ENCODE peak calls at places on chromosomes 7 and 10, in four cellular contexts. C is GM12878, S is GM23338, N is brain microvascular endothelial cell. D is an unnamed sample.

GRCh38 chr10:35928017-35928619 is 286.0 kb upstream of the FZD8 start:
- DNase-seq in N (peak; percentile 32), S (no peak), C (no peak), D (no peak)

GRCh38 chr7:1156782-1157535 is 3.0 kb downstream of the ZFAND2A start:
- DNase-seq in C (no peak), S (no peak), N (peak; percentile 60), D (no peak)

GRCh38 chr10:128036746-128037542 is 89.3 kb downstream of the MKI67 start:
- DNase-seq in C (no peak), S (no peak), N (peak; percentile 49), D (no peak)

GRCh38 chr7:23863209-23863798 is 153.3 kb downstream of the STK31 start:
- DNase-seq in N (peak; percentile 29), C (no peak), S (peak; percentile 72), D (no peak)

GRCh38 chr7:41822259-41822658 is 119.4 kb upstream of the INHBA start:
- DNase-seq in N (no peak), C (no peak), S (no peak), D (no peak)

GRCh38 chr10:32377458-32378370 is 30.8 kb upstream of the EPC1 start:
- DNase-seq in C (no peak), S (no peak), N (peak; percentile 47), D (no peak)

GRCh38 chr7:44313016-44313415 is 12.4 kb downstream of the CAMK2B start:
- DNase-seq in S (no peak), C (no peak), N (no peak), D (peak; percentile 52)

GRCh38 chr7:66145404-66145843 is 30.8 kb downstream of the CRCP start:
- DNase-seq in S (no peak), N (no peak), C (no peak), D (no peak)

GRCh38 chr7:100483101-100483727 is 513 bp upstream of the NYAP1 start:
- DNase-seq in S (peak; percentile 85), N (peak; percentile 14), C (no peak), D (no peak)

GRCh38 chr10:106705576-106706526 is 458.7 kb downstream of the SORCS1 start:
- DNase-seq in N (peak; percentile 22), S (peak; percentile 89), C (no peak), D (no peak)

GRCh38 chr7:8035647-8036518 is 67.3 kb downstream of the GLCCI1 start:
- DNase-seq in S (peak; percentile 64), C (peak; percentile 23), N (peak; percentile 19), D (no peak)

GRCh38 chr10:8665322-8665721 is 610.8 kb downstream of the GATA3 start:
- DNase-seq in C (no peak), S (no peak), N (no peak), D (no peak)

GRCh38 chr7:37083311-37084096 is 359.2 kb upstream of the AOAH start:
- DNase-seq in C (no peak), N (no peak), S (no peak), D (no peak)

GRCh38 chr7:46058424-46058823 is 137.4 kb upstream of the IGFBP3 start:
- DNase-seq in N (peak; percentile 4), S (no peak), C (no peak), D (no peak)

GRCh38 chr10:70617798-70618568 is 15.4 kb upstream of the PRF1 start:
- DNase-seq in S (no peak), N (peak; percentile 25), C (no peak), D (no peak)

GRCh38 chr10:58082248-58082647 is 185.4 kb downstream of the IPMK start:
- DNase-seq in C (no peak), N (no peak), S (no peak), D (no peak)

GRCh38 chr10:20984632-20985031 is 87.5 kb upstream of the NEBL start:
- DNase-seq in S (no peak), C (no peak), N (no peak), D (no peak)

GRCh38 chr10:209357-209756 is 74.1 kb downstream of the ZMYND11 start:
- DNase-seq in C (no peak), N (peak; percentile 6), S (peak; percentile 41), D (no peak)
- TF ChIP-seq CTCF in C (no peak), N (peak; percentile 34), S (peak; percentile 64), D (no peak)

DNA sequence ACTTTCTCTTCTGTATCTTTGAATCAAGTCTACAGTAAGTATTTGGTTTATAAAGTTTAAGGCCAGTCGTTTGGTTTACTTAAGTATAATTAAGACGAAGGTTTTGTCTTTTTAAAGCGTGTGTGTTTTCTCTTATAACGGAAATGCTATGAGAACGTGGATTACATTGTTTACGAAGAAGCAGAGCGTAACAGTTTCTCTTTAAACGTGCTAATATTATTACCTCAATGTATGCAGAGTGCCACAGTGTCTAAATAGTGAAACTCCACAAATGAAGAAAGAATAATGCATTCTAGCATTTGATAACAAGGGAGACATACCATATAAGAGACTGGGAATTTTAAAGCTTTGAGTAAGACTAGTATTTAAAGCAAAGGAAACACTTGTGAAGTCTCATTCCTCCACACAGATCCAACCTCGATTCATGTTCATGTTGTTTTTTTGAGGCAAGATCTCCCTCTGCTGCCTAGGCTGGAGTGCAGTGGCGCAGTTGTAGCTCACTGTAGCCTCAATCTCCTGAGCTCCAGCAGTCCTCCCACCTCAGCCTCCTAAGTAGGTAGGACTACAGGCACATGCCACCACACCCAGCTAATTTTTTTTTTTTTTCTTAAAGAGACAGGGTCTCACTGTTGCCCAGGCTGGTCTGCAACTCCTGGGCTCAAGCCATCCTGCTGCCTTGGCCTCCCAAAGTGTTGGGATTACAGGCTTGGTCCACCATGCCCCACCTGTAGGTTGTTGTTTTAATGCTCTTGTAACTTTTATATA is 75.1 kb downstream of the ANKRD61 start:
- DNase-seq in S (peak; percentile 6), C (no peak), N (peak; percentile 25), D (peak; percentile 64)
- H3K27ac ChIP-seq in S (peak overlapping the region; percentile 28), C (peak overlapping the region; percentile 66), N (peak overlapping the region; percentile 51), D (peak overlapping the region; percentile 69)

DNA sequence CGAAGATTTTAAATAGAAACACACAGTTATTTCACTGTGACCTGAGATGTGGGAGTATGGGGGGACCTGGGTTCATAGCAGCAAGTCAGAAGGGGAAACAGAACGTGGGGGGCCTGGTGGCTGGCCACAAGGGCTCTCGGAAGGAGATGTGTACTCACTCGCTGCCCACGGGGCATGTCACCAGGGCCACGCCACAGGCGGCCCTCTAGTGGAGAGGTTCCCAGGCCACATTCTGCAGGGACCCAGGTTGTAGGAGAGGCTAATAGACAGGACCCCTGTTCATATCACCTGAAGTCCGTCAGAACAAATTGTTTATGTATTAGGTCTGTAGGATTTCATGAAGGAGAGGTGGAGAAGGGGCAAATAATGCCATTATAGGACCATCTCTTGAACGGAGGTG is 25.1 kb upstream of the SVOPL start:
- DNase-seq in N (no peak), S (peak; percentile 56), C (no peak), D (no peak)
- TF ChIP-seq CTCF in N (peak; percentile 20), S (peak; percentile 58), C (peak; percentile 21), D (no peak)

GRCh38 chr7:158749396-158749795 is 44.8 kb upstream of the NCAPG2 start:
- DNase-seq in C (no peak), S (no peak), N (no peak), D (no peak)
- H3K27ac ChIP-seq in C (no peak overlapping the region), S (no peak overlapping the region), N (no peak overlapping the region), D (no peak overlapping the region)

GRCh38 chr7:143318661-143319060 is 2.8 kb downstream of the CLCN1 start:
- DNase-seq in N (peak; percentile 66), S (no peak), C (no peak), D (no peak)
- TF ChIP-seq CTCF in N (peak; percentile 32), S (no peak), C (no peak), D (no peak)

GRCh38 chr10:488081-488932 is 201.2 kb downstream of the DIP2C start:
- DNase-seq in N (no peak), C (no peak), S (no peak), D (peak; percentile 58)

GRCh38 chr10:484925-485661 is 204.4 kb downstream of the DIP2C start:
- DNase-seq in C (no peak), S (no peak), N (peak; percentile 23), D (peak; percentile 71)

GRCh38 chr10:484441-484924 is 205.0 kb downstream of the DIP2C start:
- DNase-seq in N (peak; percentile 69), C (no peak), S (no peak), D (peak; percentile 70)

GRCh38 chr10:485776-486572 is 203.5 kb downstream of the DIP2C start:
- DNase-seq in C (no peak), S (no peak), N (no peak), D (peak; percentile 49)

DNA sequence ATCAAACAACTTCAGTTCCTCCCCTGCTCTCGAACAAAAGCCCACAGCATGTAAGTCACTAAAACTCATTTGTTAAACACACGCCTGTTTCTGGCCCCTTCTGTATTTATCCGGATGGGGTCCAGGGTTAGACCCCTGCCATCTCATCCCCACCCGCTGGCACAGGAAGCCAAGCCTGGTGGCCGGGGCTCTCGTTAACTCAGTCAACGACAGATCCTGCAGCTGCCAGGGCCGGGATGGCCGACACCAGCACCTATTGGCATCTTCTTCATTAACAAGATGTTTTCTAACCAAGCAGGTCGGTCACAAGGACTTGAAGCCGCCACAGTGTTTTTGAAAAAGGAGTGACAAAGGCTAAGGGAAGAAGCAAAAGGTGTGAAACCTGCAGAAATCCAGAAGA is 202.8 kb downstream of the DIP2C start:
- DNase-seq in C (no peak), S (no peak), N (no peak), D (peak; percentile 68)
- H3K27ac ChIP-seq in C (no peak overlapping the region), S (no peak overlapping the region), N (no peak overlapping the region), D (no peak overlapping the region)

DNA sequence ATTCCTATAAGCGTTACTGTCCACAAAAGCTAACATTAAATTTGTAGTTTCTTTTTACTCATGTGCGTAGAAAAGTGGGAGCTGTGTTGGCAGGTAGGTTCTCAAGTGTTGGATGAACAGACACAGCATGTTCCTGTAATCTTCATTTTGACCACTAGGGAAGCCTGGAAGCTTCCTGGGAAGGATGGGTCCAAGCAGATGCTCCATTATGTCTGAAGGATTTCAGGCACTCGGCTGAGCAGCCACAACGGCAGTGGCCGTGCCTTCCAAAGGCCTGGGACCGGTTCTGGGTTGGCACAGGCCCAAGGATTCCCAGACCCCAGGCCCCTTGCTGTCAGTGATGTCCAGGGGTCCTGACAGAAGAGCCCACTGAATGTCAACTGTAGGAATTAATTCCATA is 386.3 kb downstream of the TNS3 start:
- DNase-seq in N (no peak), C (no peak), S (peak; percentile 80), D (no peak)
- TF ChIP-seq CTCF in N (peak; percentile 48), C (peak; percentile 25), S (peak; percentile 49), D (no peak)

DNA sequence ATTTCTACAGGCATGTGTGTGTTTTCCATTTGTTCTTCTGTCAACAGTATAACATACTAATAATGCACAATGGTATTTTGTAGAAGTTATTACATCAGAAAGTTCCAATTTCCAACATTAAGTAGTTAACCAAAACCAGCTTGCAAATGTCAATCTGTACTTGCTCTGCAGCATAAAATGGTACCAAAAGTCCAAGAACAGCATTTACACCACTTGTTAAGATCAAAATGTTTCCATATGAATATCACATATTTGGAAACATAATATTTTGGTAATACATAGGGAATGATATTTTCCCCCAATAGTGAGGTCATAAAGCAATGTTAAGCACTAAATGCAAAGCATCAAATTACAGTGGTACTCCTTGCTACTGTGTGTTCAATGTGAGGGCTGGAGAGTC is 162.1 kb downstream of the ZNF438 start:
- DNase-seq in C (no peak), S (no peak), N (no peak), D (no peak)
- H3K27ac ChIP-seq in C (no peak overlapping the region), S (no peak overlapping the region), N (no peak overlapping the region), D (no peak overlapping the region)